ENCODE peak calls at places on chromosomes 16 and 17, in eight cellular contexts. J is IMR-90, Q is astrocyte, R is mammary epithelial cell, P is heart right ventricle, Z is K562, E is psoas muscle, G is MM.1S. V is an unnamed sample. For H3K4me1, the result is how much of the 10 kb centered on the place peaks cover.

GRCh38 chr17:5286846-5287245 is 4.8 kb downstream of the RABEP1 start:
- DNase-seq in J (no peak), G (no peak), R (no peak), Q (no peak), P (no peak), E (no peak), Z (no peak), V (no peak)

GRCh38 chr17:57051886-57052342 is 33.1 kb upstream of the AKAP1 start:
- DNase-seq in P (no peak), R (peak), G (no peak), E (peak), J (no peak), Z (no peak), Q (no peak), V (no peak)

GRCh38 chr16:66988197-66988788 is at the start of gene CES4A:
- DNase-seq in Z (no peak), E (no peak), J (peak), R (peak), G (no peak), P (no peak), Q (peak), V (peak)

GRCh38 chr16:56743840-56744239 is 13.9 kb downstream of the NUP93 start:
- DNase-seq in P (no peak), Q (peak), E (peak), J (peak), R (peak), Z (no peak), G (no peak), V (peak)

GRCh38 chr17:10518271-10519037 is at the start of gene MYH1:
- DNase-seq in Q (no peak), P (no peak), G (no peak), E (peak), J (no peak), Z (no peak), R (no peak), V (no peak)

GRCh38 chr16:20866161-20866772 is 33.9 kb downstream of the DCUN1D3 start:
- DNase-seq in E (no peak), P (peak), J (peak), R (peak), G (no peak), Z (peak), Q (peak), V (no peak)

GRCh38 chr17:51188321-51188853 is 22.2 kb downstream of the NME2 start:
- DNase-seq in J (no peak), P (no peak), Z (no peak), Q (no peak), G (no peak), R (no peak), E (no peak), V (no peak)

GRCh38 chr16:19382084-19382801 is 35.4 kb upstream of the TMC5 start:
- DNase-seq in Q (no peak), G (peak), J (no peak), P (no peak), E (no peak), Z (no peak), R (no peak), V (peak)

GRCh38 chr16:12067714-12068401 is 91.3 kb downstream of the SNX29 start:
- DNase-seq in E (peak), J (peak), Q (peak), P (no peak), Z (peak), R (peak), G (peak), V (peak)

DNA sequence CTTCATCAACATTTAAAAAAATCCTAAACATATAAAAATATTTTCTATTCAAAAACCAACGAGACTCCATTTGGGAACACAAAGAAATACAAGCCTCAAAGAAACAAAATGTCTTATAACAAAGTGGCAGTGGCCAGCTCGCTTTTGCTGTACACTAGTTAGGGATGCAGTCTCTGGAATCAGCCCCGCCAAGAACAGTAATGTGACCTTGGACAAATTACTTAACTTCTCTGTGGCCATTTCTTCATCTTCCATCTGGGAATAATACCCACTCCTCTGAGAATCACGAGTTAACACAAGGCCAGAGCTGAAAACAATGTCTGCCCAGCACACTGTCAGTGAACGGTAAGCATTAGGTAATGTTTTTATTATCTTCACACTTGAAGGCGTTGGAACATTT is 5.6 kb downstream of the STAT5B start:
- DNase-seq in Z (no peak), P (no peak), G (no peak), J (no peak), Q (no peak), E (no peak), R (no peak), V (no peak)
- H3K4me1 ChIP-seq in Z (under half), P (half or more), G (under half), J (under half), Q (under half), E (half or more), R (under half), V (under half)

GRCh38 chr16:3137267-3137666 is 2.4 kb downstream of the ZNF213 start:
- DNase-seq in Q (no peak), P (no peak), J (no peak), Z (no peak), G (no peak), E (no peak), R (no peak), V (no peak)

GRCh38 chr16:3134338-3135119 is at the start of gene ZNF213:
- DNase-seq in G (peak), R (peak), E (peak), J (peak), Z (peak), Q (peak), P (peak), V (peak)

GRCh38 chr16:3131755-3132377 is 3.0 kb upstream of the ZNF213 start:
- DNase-seq in Z (peak), E (no peak), Q (no peak), P (no peak), R (no peak), G (peak), J (peak), V (peak)

GRCh38 chr16:3138342-3138741 is 3.5 kb downstream of the ZNF213 start:
- DNase-seq in E (no peak), J (no peak), R (no peak), P (no peak), Z (no peak), Q (no peak), G (no peak), V (no peak)

DNA sequence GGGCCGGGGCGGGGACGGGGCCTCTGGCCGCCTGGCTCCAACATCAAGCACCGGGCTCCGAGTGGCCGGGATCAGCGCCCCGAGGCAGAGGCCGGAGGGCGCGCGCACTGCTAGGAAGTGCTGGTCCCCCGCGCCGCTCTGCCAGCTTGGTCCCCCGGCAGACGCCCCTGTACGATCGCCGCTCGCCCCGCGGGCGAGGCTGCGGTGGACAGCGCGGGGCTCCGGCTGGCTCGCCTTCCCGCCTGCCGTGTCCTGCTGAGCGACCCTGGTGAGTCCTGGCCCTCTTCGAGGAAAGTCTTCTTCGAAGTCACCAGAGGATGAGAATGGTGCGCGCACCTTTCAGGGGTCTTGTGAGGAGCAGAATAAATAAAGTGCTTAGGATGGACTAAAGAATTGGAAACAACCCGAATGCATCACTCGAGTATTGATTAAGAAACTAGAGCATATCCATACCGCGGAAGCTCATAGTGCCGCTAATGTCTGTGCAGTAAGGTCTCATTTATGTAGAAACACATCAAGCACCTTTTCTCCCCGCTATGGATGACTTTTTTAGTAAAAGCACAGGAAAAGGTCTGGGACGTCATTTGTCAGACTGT is 389 bp downstream of the ZNF213 start:
- DNase-seq in E (no peak), G (no peak), P (no peak), Q (no peak), R (no peak), Z (no peak), J (no peak), V (no peak)
- TF ChIP-seq CTCF in E (no peak), G (no peak), P (no peak), Q (no peak), R (no peak), Z (no peak), J (no peak), V (no peak)

GRCh38 chr16:68402748-68403040 is 45.6 kb downstream of the SMPD3 start:
- DNase-seq in E (no peak), R (no peak), P (no peak), Q (no peak), J (no peak), Z (no peak), G (no peak), V (no peak)

GRCh38 chr16:68403704-68404103 is 44.6 kb downstream of the SMPD3 start:
- DNase-seq in J (no peak), E (no peak), P (no peak), Q (no peak), R (no peak), Z (no peak), G (no peak), V (no peak)

GRCh38 chr16:68404736-68405345 is 43.5 kb downstream of the SMPD3 start:
- DNase-seq in P (no peak), Q (no peak), E (no peak), G (no peak), Z (no peak), J (no peak), R (no peak), V (peak)

GRCh38 chr16:68401871-68402747 is 46.2 kb downstream of the SMPD3 start:
- DNase-seq in Z (no peak), E (no peak), G (no peak), J (peak), R (peak), Q (peak), P (no peak), V (no peak)

DNA sequence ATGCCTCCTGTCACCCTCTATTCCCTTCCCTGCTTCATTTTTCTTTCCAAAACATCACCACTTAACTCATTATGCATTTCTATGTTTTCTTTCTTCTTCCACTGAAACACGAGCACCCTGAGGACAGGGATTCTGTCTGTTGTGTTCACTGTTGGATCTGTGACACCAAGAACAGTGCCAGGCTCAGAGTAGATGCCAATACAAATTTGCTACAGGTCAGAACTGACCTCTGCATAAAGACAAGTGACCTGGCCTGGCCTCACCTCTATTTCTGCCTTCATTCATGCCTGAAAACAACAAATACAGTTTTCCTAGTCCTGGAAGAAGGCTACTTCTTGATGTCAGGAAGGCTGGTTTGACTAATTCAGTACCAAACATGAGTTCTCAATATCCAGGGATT is 45.1 kb downstream of the SMPD3 start:
- DNase-seq in Q (no peak), J (no peak), E (no peak), P (no peak), Z (no peak), G (no peak), R (no peak), V (no peak)
- H3K4me1 ChIP-seq in Q (under half), J (under half), E (under half), P (under half), Z (under half), G (under half), R (under half), V (under half)

GRCh38 chr17:38558751-38559024 is 47.1 kb downstream of the SRCIN1 start:
- DNase-seq in Q (no peak), P (no peak), G (no peak), J (no peak), E (no peak), R (no peak), Z (no peak), V (no peak)

GRCh38 chr17:38560503-38561318 is 45.0 kb downstream of the SRCIN1 start:
- DNase-seq in R (peak), J (peak), P (no peak), Z (no peak), Q (peak), G (no peak), E (no peak), V (no peak)

GRCh38 chr17:38559880-38560230 is 45.9 kb downstream of the SRCIN1 start:
- DNase-seq in P (no peak), E (no peak), R (no peak), G (no peak), Q (no peak), Z (no peak), J (no peak), V (no peak)

GRCh38 chr17:38557836-38558750 is 47.7 kb downstream of the SRCIN1 start:
- DNase-seq in P (peak), Q (peak), E (peak), G (peak), Z (peak), R (peak), J (peak), V (peak)

DNA sequence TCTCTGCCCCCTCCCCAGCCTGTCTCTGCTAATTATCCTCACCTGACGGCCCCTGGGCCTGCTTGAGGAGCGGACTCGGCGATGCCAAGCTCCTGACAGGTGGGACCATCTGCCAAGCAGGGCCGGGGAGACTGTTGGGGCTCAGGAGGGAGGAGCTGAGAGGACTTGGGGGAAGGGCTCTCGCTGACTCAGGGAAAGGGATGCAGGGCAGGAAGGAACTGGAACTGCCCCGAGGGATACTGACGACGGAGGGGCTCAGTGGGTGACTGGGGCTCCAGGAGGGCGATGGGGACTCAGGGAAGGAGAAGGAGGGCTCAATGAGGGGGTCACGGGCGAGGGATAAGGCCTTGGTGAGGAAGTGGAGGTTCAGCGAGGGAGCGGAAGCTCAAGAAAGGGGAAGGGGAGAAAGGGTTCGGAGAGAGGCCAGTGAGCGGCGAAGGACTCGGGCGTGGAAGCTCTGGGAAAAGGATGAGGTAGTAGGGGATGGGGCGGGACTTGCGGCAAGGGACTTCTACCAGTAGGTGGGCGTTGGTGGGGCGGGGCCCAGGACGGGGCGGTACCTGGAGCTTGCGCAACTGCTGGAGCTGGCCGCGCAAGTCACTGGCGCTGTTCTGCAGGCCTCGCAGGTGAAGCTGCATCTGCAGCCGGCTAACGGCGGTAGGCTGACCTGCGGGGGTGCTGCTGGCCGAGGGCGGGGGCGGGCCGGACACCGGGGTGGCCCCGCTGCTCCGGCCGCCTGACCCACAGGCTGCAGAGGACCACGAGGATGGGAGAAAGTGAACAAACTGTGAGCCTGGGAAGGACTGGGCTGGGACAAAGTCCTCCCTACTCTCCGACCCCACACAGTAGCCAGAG is 46.5 kb downstream of the SRCIN1 start:
- DNase-seq in Z (peak), P (peak), G (peak), Q (peak), E (peak), R (peak), J (peak), V (peak)
- TF ChIP-seq CTCF in Z (no peak), P (no peak), G (peak), Q (no peak), E (no peak), R (no peak), J (no peak), V (peak)

GRCh38 chr17:17742688-17743390 is 61.6 kb downstream of the RAI1 start:
- DNase-seq in Q (no peak), P (no peak), E (no peak), G (no peak), J (no peak), Z (no peak), R (no peak), V (no peak)
- H3K4me1 ChIP-seq in Q (half or more), P (half or more), E (under half), G (under half), J (under half), Z (under half), R (under half), V (under half)

DNA sequence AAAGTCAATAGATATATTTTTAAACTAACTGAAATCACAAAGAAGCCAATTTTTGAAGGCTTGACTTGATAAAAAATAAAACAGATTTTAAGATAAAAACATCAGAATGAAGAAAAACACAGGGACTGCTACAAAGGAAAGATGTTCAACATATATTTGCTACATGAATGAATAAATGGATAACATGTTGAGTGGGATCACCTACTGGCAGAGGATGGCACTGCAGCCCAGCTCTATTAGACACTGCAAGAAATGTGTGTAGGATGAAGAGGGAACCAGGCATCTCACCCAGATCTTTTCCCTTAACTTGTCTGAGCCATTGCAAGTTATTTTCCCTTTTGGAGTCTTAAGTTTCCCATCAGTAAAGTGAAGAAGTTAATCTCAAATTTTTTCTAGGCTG is 4.2 kb downstream of the AIPL1 start:
- DNase-seq in G (no peak), Z (no peak), Q (no peak), E (no peak), J (no peak), R (no peak), P (no peak), V (no peak)
- TF ChIP-seq CTCF in G (peak), Z (peak), Q (peak), E (peak), J (peak), R (peak), P (no peak), V (no peak)

DNA sequence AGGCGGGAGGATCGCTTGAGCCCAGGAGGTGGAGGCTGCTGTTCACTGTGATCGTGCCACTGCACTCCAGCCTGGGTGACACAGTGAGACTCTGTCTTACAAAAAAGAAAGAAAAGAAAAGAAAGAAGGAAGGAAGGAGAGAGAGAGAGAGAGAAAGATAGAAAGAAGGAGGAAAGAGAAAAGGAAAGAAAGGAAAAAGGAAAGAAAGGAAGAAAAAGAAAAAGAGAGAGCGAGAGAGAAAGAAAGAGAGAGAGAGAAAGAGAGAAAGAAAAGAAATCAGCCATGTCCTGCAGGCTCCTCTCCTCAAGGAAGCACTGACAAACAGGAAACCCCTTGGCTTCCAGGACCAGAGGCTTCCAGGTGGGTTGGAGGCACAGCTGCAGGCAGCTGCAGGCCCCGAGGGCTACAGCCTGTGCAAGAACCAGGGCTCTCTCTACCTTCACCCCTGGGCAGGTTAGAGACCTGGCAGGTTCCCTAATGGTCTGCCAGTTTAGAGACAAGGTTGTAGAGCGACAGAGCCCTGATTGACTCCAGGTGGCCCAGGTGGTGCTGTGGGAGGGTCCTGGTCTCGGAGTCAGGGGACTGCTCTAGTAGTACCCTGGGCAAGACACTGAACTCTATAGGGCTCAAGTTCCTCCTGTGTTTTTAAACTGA is 53.8 kb downstream of the PECAM1 start:
- DNase-seq in Q (no peak), J (no peak), G (no peak), P (no peak), E (no peak), R (no peak), Z (no peak), V (no peak)
- H3K4me1 ChIP-seq in Q (under half), J (under half), G (under half), P (half or more), E (under half), R (under half), Z (under half), V (under half)

V was measured in thyroid gland.